ENCODE peak calls at places on chromosomes 7 and 10, in four cellular contexts. One of them, this sample, is unnamed.

GRCh38 chr10:103501186-103501585 is 7.7 kb downstream of the NEURL1 start:
- DNase-seq in HepG2: no peak
- DNase-seq in A549: no peak
- DNase-seq in K562: no peak
- DNase-seq in this sample: no peak

GRCh38 chr10:29431711-29432110 is 142.8 kb downstream of the LYZL1 start:
- DNase-seq in HepG2: no peak
- DNase-seq in A549: no peak
- DNase-seq in K562: no peak
- DNase-seq in this sample: no peak

GRCh38 chr7:10612950-10613349 is 360.7 kb upstream of the PHF14 start:
- DNase-seq in HepG2: no peak
- DNase-seq in A549: no peak
- DNase-seq in K562: no peak
- DNase-seq in this sample: no peak

GRCh38 chr7:134724606-134725005 is 54.8 kb upstream of the CALD1 start:
- DNase-seq in HepG2: peak
- DNase-seq in A549: peak
- DNase-seq in K562: peak
- DNase-seq in this sample: peak

GRCh38 chr10:130968511-130968910 is 343.0 kb downstream of the TCERG1L start:
- DNase-seq in HepG2: no peak
- DNase-seq in A549: no peak
- DNase-seq in K562: no peak
- DNase-seq in this sample: no peak

GRCh38 chr7:99404235-99404976 is 4.0 kb downstream of the PDAP1 start:
- DNase-seq in HepG2: no peak
- DNase-seq in A549: no peak
- DNase-seq in K562: no peak
- DNase-seq in this sample: no peak

GRCh38 chr7:98949336-98950044 is 71.2 kb downstream of the TRRAP start:
- DNase-seq in HepG2: no peak
- DNase-seq in A549: no peak
- DNase-seq in K562: no peak
- DNase-seq in this sample: no peak

GRCh38 chr7:142813262-142813661 is 41.6 kb upstream of the EPHB6 start:
- DNase-seq in HepG2: peak
- DNase-seq in A549: no peak
- DNase-seq in K562: no peak
- DNase-seq in this sample: no peak

GRCh38 chr10:110016037-110016436 is 8.3 kb downstream of the ADD3 start:
- DNase-seq in HepG2: peak
- DNase-seq in A549: peak
- DNase-seq in K562: no peak
- DNase-seq in this sample: no peak
- TF ChIP-seq CTCF in HepG2: peak
- TF ChIP-seq CTCF in A549: peak
- TF ChIP-seq CTCF in K562: peak
- TF ChIP-seq CTCF in this sample: peak

GRCh38 chr7:4880218-4880617 is 3.3 kb downstream of the RADIL start:
- DNase-seq in HepG2: no peak
- DNase-seq in A549: no peak
- DNase-seq in K562: no peak
- DNase-seq in this sample: no peak

GRCh38 chr7:4875391-4875790 is 8.1 kb downstream of the RADIL start:
- DNase-seq in HepG2: no peak
- DNase-seq in A549: no peak
- DNase-seq in K562: no peak
- DNase-seq in this sample: no peak

GRCh38 chr7:4876586-4876985 is 6.9 kb downstream of the RADIL start:
- DNase-seq in HepG2: no peak
- DNase-seq in A549: no peak
- DNase-seq in K562: no peak
- DNase-seq in this sample: no peak

GRCh38 chr7:4879401-4880081 is 4.0 kb downstream of the RADIL start:
- DNase-seq in HepG2: no peak
- DNase-seq in A549: no peak
- DNase-seq in K562: no peak
- DNase-seq in this sample: no peak

DNA sequence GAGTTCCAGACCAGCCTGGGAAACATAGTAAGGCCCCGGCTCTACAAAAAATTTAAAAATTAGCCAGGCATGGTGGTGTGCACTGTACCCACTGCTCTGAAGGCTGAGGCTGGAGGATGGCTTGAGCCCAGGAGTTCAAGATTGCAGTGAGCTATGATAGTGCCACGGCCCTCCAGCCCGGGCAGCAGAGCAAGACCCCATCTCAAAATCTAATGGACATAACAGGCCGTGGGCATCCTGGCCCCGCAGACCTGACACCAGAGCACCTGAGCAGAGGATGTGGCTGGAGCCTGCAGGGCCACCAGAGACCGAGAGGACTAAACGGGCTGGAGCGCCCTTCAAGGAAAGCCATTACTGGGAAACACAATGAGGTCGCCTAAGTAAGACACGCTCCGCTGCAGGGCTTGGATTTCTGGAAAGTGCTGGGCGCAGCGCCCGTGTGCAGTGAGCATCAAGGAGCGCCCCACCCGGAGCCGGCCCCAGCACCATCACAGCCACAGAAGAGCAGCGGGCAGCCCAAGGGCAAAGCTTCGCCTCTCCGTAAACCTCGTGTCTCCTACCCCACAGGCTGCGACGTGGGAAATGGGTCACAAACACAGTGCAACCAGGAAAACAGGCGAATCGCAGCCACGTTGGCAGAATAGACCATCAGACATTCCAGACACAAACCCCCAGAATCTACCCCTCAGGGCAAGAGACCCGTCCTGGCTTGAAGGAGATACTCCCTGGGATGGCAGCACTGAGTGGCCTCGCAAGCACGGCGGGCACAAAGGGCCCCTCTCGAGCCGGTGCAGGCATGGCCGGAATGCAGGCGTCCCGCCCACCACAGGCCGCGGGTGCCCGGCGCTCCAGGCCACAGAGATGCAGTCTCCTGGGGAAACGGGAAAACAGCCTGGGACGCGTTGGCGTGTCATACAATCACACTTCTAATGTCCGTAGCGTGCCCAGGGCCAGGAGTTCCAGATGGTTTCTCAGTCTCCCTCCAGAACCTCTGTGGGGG is 4.9 kb downstream of the RADIL start:
- DNase-seq in HepG2: no peak
- DNase-seq in A549: no peak
- DNase-seq in K562: no peak
- DNase-seq in this sample: no peak
- TF ChIP-seq PHF8 in HepG2: no peak
- TF ChIP-seq PHF8 in A549: no peak
- TF ChIP-seq PHF8 in K562: no peak
- TF ChIP-seq PHF8 in this sample: no peak

GRCh38 chr10:132463333-132464255 is 66.6 kb downstream of the PWWP2B start:
- DNase-seq in HepG2: no peak
- DNase-seq in A549: no peak
- DNase-seq in K562: no peak
- DNase-seq in this sample: no peak
- TF ChIP-seq CTCF in HepG2: peak
- TF ChIP-seq CTCF in A549: no peak
- TF ChIP-seq CTCF in K562: no peak
- TF ChIP-seq CTCF in this sample: no peak

GRCh38 chr10:63103971-63104409 is 29.1 kb upstream of the NRBF2 start:
- DNase-seq in HepG2: no peak
- DNase-seq in A549: no peak
- DNase-seq in K562: peak
- DNase-seq in this sample: peak
- TF ChIP-seq PHF8 in HepG2: no peak
- TF ChIP-seq PHF8 in A549: no peak
- TF ChIP-seq PHF8 in K562: no peak
- TF ChIP-seq PHF8 in this sample: no peak